ENCODE peak calls at places on chromosomes 13 and 19, in six cellular contexts. D, N, H, Y, G and F are unnamed samples. For H3K36me3, the result is how much of the 10 kb centered on the place peaks cover.

GRCh38 chr13:111893071-111893606 is 173.8 kb upstream of the SOX1 start:
- DNase-seq in D (no peak), N (no peak), H (no peak), Y (no peak), G (no peak), F (no peak)

GRCh38 chr13:23898101-23898500 is 799 bp upstream of the C1QTNF9B start:
- DNase-seq in D (no peak), N (no peak), H (no peak), Y (no peak), G (peak), F (no peak)

GRCh38 chr19:47456721-47457478 is 14.8 kb downstream of the SLC8A2 start:
- DNase-seq in D (no peak), N (no peak), H (no peak), Y (peak), G (no peak), F (no peak)

GRCh38 chr13:48750588-48751383 is 97.1 kb downstream of the CYSLTR2 start:
- DNase-seq in D (no peak), N (no peak), H (no peak), Y (no peak), G (peak), F (no peak)

GRCh38 chr19:30379841-30380610 is 7.8 kb downstream of the ZNF536 start:
- DNase-seq in D (no peak), N (no peak), H (no peak), Y (no peak), G (no peak), F (no peak)

GRCh38 chr19:18657590-18658365 is 20.9 kb downstream of the KLHL26 start:
- DNase-seq in D (no peak), N (no peak), H (no peak), Y (no peak), G (peak), F (no peak)

GRCh38 chr13:23740002-23740401 is 149.2 kb downstream of the MIPEP start:
- DNase-seq in D (no peak), N (no peak), H (no peak), Y (no peak), G (no peak), F (no peak)

GRCh38 chr13:30453727-30454126 is 12.0 kb downstream of the HMGB1 start:
- DNase-seq in D (no peak), N (no peak), H (no peak), Y (no peak), G (no peak), F (no peak)

GRCh38 chr19:55670280-55671053 is 4.6 kb upstream of the EPN1 start:
- DNase-seq in D (peak), N (no peak), H (no peak), Y (peak), G (no peak), F (peak)

GRCh38 chr19:31502536-31503170 is 153.4 kb upstream of the TSHZ3 start:
- DNase-seq in D (no peak), N (no peak), H (no peak), Y (no peak), G (no peak), F (no peak)

GRCh38 chr19:991174-991931 is 7.2 kb downstream of the WDR18 start:
- DNase-seq in D (no peak), N (peak), H (no peak), Y (peak), G (peak), F (peak)

GRCh38 chr19:11018743-11019142 is 57.9 kb downstream of the SMARCA4 start:
- DNase-seq in D (peak), N (no peak), H (no peak), Y (no peak), G (no peak), F (no peak)

GRCh38 chr13:81395368-81395767 is 1054.4 kb upstream of the SPRY2 start:
- DNase-seq in D (no peak), N (no peak), H (no peak), Y (no peak), G (no peak), F (no peak)

GRCh38 chr19:48060381-48060780 is 16.5 kb upstream of the CABP5 start:
- DNase-seq in D (no peak), N (no peak), H (no peak), Y (no peak), G (no peak), F (no peak)

GRCh38 chr13:21987793-21988192 is 316.9 kb downstream of the FGF9 start:
- DNase-seq in D (no peak), N (no peak), H (no peak), Y (no peak), G (no peak), F (no peak)

GRCh38 chr19:955803-956746 is 28.1 kb upstream of the WDR18 start:
- DNase-seq in D (no peak), N (no peak), H (no peak), Y (peak), G (no peak), F (no peak)

GRCh38 chr13:24267283-24267682 is 42.1 kb upstream of the C1QTNF9 start:
- DNase-seq in D (no peak), N (peak), H (no peak), Y (no peak), G (no peak), F (peak)

GRCh38 chr19:39067104-39067503 is 17.1 kb upstream of the ACP7 start:
- DNase-seq in D (no peak), N (no peak), H (no peak), Y (no peak), G (no peak), F (no peak)
- H3K4me3 ChIP-seq in D (no peak), N (no peak), H (no peak), Y (no peak), G (no peak), F (no peak)

DNA sequence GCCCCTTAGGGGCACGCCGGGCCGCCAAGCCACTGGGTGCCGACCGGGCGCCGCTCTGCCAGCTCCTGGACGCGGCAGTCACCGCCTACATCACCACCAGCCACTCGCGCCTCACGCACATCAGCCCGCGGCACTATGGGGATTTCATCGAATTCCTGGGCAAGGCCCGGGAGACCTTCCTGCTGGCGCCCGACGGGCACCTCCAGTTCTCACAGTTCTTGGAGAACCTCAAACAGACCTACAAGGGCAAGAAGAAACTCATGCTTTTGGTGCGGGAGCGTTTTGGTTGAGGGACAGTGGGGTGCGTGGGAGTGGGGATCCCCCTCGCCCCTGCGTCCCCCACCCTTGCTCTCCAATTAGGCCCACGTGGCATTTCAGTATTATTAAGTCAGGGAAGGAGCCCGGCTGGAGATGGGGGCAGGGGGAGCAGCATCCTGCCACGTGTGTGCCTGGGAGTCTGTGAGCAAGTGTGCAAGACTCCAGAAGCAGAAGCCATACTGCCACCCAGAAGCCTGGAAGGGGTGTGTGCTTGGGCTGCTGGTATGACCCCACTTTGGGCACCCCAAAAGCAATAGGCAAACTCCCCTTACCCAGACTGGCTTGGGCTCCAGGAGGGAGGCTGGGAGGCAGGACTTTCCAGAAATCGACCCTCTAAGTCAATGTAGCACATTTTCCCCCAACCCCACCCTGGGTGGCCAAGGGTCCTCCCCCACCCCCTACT is 35.7 kb downstream of the ZSWIM4 start:
- DNase-seq in D (no peak), N (no peak), H (peak), Y (no peak), G (no peak), F (no peak)
- H3K36me3 ChIP-seq in D (half or more), N (under half), H (under half), Y (half or more), G (under half), F (under half)

GRCh38 chr19:54281008-54281728 is at the start of gene LILRB2:
- DNase-seq in D (no peak), N (no peak), H (no peak), Y (no peak), G (no peak), F (no peak)
- H3K4me3 ChIP-seq in D (peak), N (no peak), H (no peak), Y (no peak), G (no peak), F (no peak)

DNA sequence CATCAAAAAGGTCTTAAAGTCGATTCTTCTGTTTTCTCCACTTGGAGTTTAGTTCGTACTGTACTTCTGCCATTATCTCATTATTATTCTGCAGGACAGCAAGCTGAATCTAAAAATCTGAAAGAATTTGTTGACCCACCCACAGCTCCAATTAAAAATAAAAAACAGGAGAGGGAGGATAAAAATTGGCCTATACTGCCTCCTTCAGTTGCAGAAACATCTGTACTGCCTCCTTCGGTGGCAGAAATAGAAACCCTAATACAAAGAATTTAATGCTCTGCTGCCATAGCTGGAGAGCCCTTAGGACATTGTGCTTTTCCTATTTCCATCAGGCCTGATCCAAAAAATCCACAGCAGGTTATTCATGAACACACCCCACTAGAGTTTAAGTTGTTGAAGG is 9.8 kb downstream of the ZNF350 start:
- DNase-seq in D (no peak), N (no peak), H (no peak), Y (no peak), G (no peak), F (no peak)
- H3K36me3 ChIP-seq in D (under half), N (half or more), H (under half), Y (half or more), G (under half), F (under half)